ENCODE peak calls at places on chromosomes 5 and 9, in four cellular contexts. O is IMR-90, T is prostate gland, F is heart left ventricle. U is an unnamed sample. For H3K9me3 and H3K4me1, the result is how much of the 10 kb centered on the place peaks cover.

GRCh38 chr9:113675475-113675941 is 200.6 kb upstream of the ZNF618 start:
- DNase-seq in O (peak), T (no peak), F (peak), U (peak)

GRCh38 chr5:172559004-172559932 is 81.8 kb upstream of the NEURL1B start:
- DNase-seq in O (peak), T (peak), F (peak), U (peak)

GRCh38 chr9:124810513-124811355 is 33.8 kb downstream of the OLFML2A start:
- DNase-seq in O (peak), T (no peak), F (no peak), U (no peak)

GRCh38 chr5:133530270-133530669 is 82.1 kb downstream of the FSTL4 start:
- DNase-seq in O (no peak), T (no peak), F (no peak), U (no peak)

GRCh38 chr5:173880306-173880985 is 7.7 kb upstream of the CPEB4 start:
- DNase-seq in O (peak), T (no peak), F (no peak), U (no peak)

GRCh38 chr5:95590880-95591279 is 29.0 kb upstream of the GPR150 start:
- DNase-seq in O (no peak), T (no peak), F (no peak), U (no peak)

GRCh38 chr5:136006164-136006563 is 22.6 kb upstream of the TGFBI start:
- DNase-seq in O (peak), T (no peak), F (no peak), U (no peak)

GRCh38 chr9:36276840-36277239 is 18.6 kb upstream of the GNE start:
- DNase-seq in O (peak), T (no peak), F (no peak), U (no peak)

GRCh38 chr5:178526796-178527457 is 63.3 kb downstream of the COL23A1 start:
- DNase-seq in O (no peak), T (no peak), F (no peak), U (peak)

GRCh38 chr5:59212596-59212995 is 629.7 kb downstream of the RAB3C start:
- DNase-seq in O (no peak), T (no peak), F (no peak), U (no peak)

GRCh38 chr5:142428773-142429473 is 104.1 kb upstream of the SPRY4 start:
- DNase-seq in O (no peak), T (no peak), F (no peak), U (no peak)

GRCh38 chr9:31065691-31066090 is 1318.8 kb upstream of the ACO1 start:
- DNase-seq in O (no peak), T (no peak), F (no peak), U (no peak)

GRCh38 chr9:20252778-20253177 is 369.5 kb downstream of the MLLT3 start:
- DNase-seq in O (no peak), T (no peak), F (no peak), U (no peak)

GRCh38 chr9:114185570-114185969 is 30.2 kb downstream of the COL27A1 start:
- DNase-seq in O (no peak), T (no peak), F (no peak), U (no peak)

GRCh38 chr5:168179185-168179584 is 112.3 kb upstream of the WWC1 start:
- DNase-seq in O (no peak), T (no peak), F (no peak), U (peak)

GRCh38 chr5:172973931-172974330 is 9.6 kb upstream of the ATP6V0E1 start:
- DNase-seq in O (peak), T (no peak), F (no peak), U (no peak)

GRCh38 chr5:177972613-177973012 is 23.4 kb downstream of the PROP1 start:
- DNase-seq in O (peak), T (no peak), F (no peak), U (no peak)

GRCh38 chr9:17025281-17025680 is 109.6 kb upstream of the CNTLN start:
- DNase-seq in O (no peak), T (no peak), F (no peak), U (no peak)

GRCh38 chr9:121286973-121287721 is 19.2 kb downstream of the GSN start:
- DNase-seq in O (peak), T (peak), F (peak), U (peak)

GRCh38 chr5:170363671-170364070 is 25.5 kb downstream of the KCNMB1 start:
- DNase-seq in O (no peak), T (no peak), F (no peak), U (no peak)

GRCh38 chr5:148452499-148453193 is 68.9 kb downstream of the FBXO38 start:
- DNase-seq in O (no peak), T (no peak), F (peak), U (no peak)

GRCh38 chr5:159508344-159508743 is 178.1 kb upstream of the IL12B start:
- DNase-seq in O (no peak), T (no peak), F (peak), U (no peak)

GRCh38 chr5:23284656-23285055 is 222.8 kb upstream of the PRDM9 start:
- DNase-seq in O (no peak), T (no peak), F (no peak), U (no peak)

DNA sequence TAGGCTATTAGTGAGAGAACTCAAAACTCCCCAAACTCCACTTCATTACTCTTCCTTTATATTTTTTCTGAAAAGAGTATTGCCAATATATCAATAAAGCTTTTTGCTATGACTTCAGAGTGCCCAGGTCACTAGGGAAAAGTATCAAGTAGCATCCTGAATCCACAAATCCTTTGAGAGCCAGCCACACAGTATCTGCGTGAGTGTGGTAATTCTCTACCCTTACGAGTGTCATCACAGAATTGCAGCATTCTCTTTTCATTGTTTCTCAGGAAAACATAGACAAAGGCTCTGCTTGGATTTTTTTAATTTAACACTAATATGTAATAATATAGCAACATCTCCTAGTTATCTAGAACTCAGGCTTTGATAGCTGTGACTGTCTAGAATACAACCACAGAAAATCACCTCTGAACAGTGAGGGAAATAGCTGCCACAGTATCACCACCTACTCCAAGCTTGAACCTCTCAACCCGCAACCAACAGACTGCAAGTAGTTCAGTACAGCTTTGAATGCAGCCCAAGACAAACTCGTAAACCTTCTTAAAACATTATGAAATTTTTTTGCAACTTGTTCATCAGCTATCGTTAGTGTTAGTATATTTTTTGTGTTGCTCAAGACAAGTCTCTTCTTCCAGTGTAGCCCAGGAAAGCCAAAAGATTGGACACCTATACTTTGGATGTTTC is 79.3 kb upstream of the CCDC152 start:
- DNase-seq in O (no peak), T (peak), F (no peak), U (no peak)
- TF ChIP-seq POLR2A in O (no peak), T (no peak), F (no peak), U (no peak)

GRCh38 chr9:12094051-12094450 is 599.1 kb upstream of the TYRP1 start:
- DNase-seq in O (no peak), T (no peak), F (no peak), U (no peak)
- H3K9me3 ChIP-seq in O (under half), T (under half), F (under half), U (under half)

DNA sequence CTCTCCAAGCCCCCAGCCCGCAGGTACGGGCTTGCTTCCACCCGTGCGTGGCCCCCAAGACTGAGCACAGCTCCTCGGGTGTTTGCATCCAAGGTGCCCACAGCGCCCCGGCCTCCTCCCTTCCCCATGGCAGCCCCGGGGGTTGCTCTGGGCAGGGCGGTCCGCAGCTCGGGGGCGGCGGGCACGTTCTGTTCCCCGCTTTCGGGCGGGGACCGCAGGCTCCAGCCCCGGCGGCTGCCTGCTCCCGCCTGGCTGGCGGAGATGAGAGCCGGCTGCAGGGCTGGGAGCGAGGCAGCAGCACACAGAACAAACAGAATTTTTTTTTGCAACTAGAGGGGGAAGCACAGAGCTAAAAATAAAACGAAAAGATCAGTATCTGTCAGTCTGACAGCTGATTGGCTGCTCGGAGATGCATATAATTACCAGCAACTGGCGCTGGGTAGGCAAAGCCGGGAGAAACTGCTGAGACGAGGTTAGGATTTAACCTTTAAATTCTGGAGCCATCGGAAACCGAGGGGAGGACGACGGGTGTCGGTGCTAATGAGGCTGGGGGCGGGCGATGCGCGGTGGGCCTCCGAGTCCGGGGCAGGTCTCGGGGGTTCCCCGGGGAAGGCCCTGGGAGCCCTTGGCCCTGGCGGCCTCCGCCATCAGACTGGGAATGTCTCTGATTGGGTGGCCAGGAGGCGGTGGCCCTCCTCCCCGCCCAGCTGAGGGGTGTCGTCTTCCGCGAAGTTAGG is 142.7 kb upstream of the IER5L start:
- DNase-seq in O (peak), T (peak), F (peak), U (peak)
- H3K4me1 ChIP-seq in O (under half), T (under half), F (under half), U (under half)

DNA sequence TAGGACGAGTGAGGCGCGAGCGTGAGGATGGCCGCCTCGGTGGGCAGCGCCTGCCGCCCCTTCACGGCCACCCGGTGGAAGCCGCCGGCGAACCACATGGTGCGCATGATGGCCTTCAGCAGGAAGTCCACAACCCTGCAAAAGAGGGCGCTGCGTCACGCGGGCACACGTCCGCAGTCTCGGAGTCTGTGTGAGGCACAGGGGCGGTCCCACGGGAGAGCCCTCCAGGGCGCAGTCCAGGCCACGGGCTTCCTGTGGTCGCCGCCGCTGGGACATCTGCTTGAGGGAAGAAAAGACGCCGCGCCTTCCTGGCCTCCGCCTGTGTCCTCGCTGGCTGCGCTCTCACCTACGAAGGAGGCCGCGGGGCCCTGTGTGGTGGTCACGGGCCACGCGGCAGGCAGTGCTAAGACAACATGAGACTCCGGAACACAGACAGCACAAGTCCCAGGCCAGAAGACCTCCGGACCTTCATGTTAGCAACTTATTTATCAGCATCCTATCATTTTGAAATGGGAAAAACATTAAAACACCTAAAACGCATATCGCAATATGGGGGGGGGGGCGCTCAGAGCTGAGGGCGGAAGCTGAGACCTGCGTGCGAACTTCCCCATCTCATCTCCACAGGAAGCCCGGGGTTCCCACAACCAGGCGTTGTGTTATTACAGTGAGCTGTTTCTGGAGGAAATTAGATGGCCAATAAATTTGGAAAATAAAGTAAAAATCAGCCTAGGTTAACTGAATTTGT is 28.8 kb downstream of the LPCAT1 start:
- DNase-seq in O (no peak), T (no peak), F (no peak), U (no peak)
- TF ChIP-seq POLR2A in O (no peak), T (no peak), F (no peak), U (no peak)

DNA sequence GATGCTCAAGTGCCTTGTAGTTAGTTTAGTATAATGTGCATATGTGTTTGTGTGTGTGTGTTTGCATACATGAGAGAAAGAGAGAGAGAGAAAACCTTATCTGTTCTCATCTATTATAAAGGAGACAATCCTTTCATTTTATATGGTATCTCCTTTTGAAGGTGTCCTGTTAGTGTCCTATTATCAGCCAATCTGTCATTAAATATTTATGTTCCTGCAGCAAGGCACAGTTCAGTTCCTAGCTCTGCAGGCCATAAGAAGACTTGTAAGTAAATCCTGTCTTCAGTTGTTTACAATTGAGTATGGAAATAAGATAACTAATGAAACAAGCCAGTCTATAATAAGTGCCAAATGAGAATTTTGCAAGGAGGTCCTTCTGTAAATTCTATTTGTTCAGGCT is 18.0 kb downstream of the MAP1B start:
- DNase-seq in O (no peak), T (no peak), F (no peak), U (no peak)
- H3K9me3 ChIP-seq in O (under half), T (under half), F (under half), U (under half)

GRCh38 chr5:122847687-122848081 is 2.3 kb downstream of the SNX24 start:
- DNase-seq in O (no peak), T (no peak), F (no peak), U (no peak)
- H3K4me1 ChIP-seq in O (under half), T (under half), F (under half), U (under half)

GRCh38 chr5:180494060-180494509 is at the start of gene CNOT6:
- DNase-seq in O (peak), T (peak), F (peak), U (peak)

GRCh38 chr5:180492226-180492903 is 1.8 kb upstream of the CNOT6 start:
- DNase-seq in O (no peak), T (no peak), F (no peak), U (no peak)

GRCh38 chr5:180495991-180496741 is 2.0 kb downstream of the CNOT6 start:
- DNase-seq in O (no peak), T (no peak), F (no peak), U (no peak)

GRCh38 chr5:180495292-180495691 is 1.1 kb downstream of the CNOT6 start:
- DNase-seq in O (no peak), T (no peak), F (no peak), U (no peak)

DNA sequence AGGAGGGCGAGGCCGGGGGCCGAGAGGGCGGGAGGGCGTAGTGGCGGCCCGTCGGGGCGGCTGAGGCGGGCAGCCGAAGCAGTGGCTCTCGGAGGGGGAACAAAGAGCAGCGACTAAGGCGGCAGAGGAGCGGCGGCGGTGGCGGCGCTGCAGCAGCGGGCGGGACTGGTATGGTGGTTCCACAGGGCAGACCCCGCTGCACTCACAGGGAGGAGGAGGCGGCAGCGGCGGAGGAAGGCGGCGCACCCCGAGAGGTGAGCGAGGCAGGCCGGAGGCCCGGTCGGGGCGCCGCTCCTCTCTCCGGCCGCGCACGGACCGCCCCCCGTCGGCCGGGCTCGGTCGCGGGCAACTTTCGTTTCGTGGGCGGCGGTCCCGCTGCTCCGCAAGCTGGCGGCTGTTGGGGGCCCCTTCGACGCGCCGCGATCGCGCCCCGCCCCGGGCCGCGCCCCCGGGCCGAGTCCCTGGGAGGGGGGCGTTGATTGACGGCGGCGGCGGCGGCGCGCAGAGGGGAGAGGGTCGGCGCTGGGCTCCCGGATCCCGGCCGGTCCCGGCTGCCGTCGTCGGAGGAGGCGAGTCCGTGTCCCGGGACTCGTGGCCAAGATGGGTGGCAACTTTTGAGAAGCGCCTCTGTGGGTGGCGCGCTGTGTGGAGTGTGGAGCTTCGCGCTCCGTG is 467 bp downstream of the CNOT6 start:
- DNase-seq in O (no peak), T (peak), F (peak), U (peak)
- TF ChIP-seq POLR2A in O (no peak), T (no peak), F (no peak), U (no peak)

GRCh38 chr5:152051499-152052454 is 127.1 kb upstream of the GLRA1 start:
- DNase-seq in O (no peak), T (no peak), F (no peak), U (no peak)

DNA sequence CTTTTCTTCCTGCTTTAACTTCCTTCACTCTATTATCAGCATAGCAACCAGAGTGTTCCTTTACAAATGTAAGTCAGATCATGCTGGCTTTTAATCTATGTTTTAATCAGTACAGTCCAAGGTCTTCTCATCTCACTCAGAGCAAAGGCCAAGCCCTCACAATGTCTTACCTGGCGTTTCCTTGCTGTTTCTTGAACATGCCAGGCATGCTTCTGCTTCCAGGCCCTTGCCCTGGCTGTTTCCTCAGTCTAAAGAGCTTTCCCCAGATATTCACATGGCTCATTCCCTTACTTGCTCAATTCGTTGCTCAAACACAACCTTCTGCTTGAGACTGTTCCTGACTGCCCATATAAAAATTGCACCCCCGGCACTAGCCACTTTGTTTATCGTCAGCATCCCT is 121.7 kb upstream of the GLRA1 start:
- DNase-seq in O (no peak), T (no peak), F (no peak), U (no peak)
- H3K9me3 ChIP-seq in O (under half), T (under half), F (under half), U (under half)

GRCh38 chr5:125262782-125263181 is 516.3 kb upstream of the ZNF608 start:
- DNase-seq in O (peak), T (no peak), F (no peak), U (no peak)
- H3K4me1 ChIP-seq in O (under half), T (under half), F (under half), U (under half)

U was measured in sigmoid colon.